ENCODE peak calls at places on chromosomes 2 and 18, in five cellular contexts. H is IMR-90, Z is A549, O is adrenal gland, P is right cardiac atrium. W is an unnamed sample.

GRCh38 chr2:202965810-202966454 is 48.7 kb upstream of the NBEAL1 start:
- DNase-seq in O (peak; percentile 37), H (peak; percentile 63), Z (peak; percentile 43), P (no peak), W (peak; percentile 26)

GRCh38 chr2:37854676-37855282 is 70.3 kb upstream of the RMDN2 start:
- DNase-seq in Z (no peak), H (no peak), P (no peak), O (no peak), W (no peak)

GRCh38 chr2:38462121-38462634 is 85.1 kb upstream of the ATL2 start:
- DNase-seq in H (peak; percentile 94), Z (peak; percentile 64), P (no peak), O (peak; percentile 78), W (peak; percentile 81)

GRCh38 chr2:106065983-106066826 is 127.9 kb downstream of the UXS1 start:
- DNase-seq in O (no peak), H (no peak), P (no peak), Z (no peak), W (no peak)

GRCh38 chr2:145845207-145845894 is 1325.4 kb upstream of the ZEB2 start:
- DNase-seq in P (no peak), H (peak; percentile 4), O (no peak), Z (no peak), W (peak; percentile 37)

GRCh38 chr2:167678158-167678557 is 569.2 kb downstream of the STK39 start:
- DNase-seq in Z (no peak), O (no peak), H (no peak), P (no peak), W (no peak)

GRCh38 chr2:109685453-109685852 is 71.3 kb downstream of the SOWAHC start:
- DNase-seq in Z (no peak), P (no peak), H (no peak), O (no peak), W (no peak)

GRCh38 chr18:6547476-6547875 is 132.8 kb upstream of the L3MBTL4 start:
- DNase-seq in P (no peak), O (no peak), Z (no peak), H (no peak), W (no peak)

GRCh38 chr2:237483018-237483731 is 3.9 kb upstream of the MLPH start:
- DNase-seq in O (no peak), Z (peak; percentile 58), H (peak; percentile 77), P (no peak), W (no peak)

GRCh38 chr2:134282638-134283400 is 28.9 kb downstream of the MGAT5 start:
- DNase-seq in H (no peak), O (no peak), Z (no peak), P (no peak), W (no peak)

GRCh38 chr18:47975105-47975504 is 44.6 kb upstream of the SMAD2 start:
- DNase-seq in O (no peak), P (no peak), H (no peak), Z (no peak), W (no peak)

GRCh38 chr2:39913648-39914456 is 134.8 kb upstream of the THUMPD2 start:
- DNase-seq in P (no peak), H (peak; percentile 88), Z (peak; percentile 38), O (peak; percentile 20), W (peak; percentile 50)

GRCh38 chr18:80246656-80247402 is 485 bp downstream of the PARD6G start:
- DNase-seq in O (peak; percentile 13), H (no peak), P (peak; percentile 74), Z (peak; percentile 10), W (no peak)

GRCh38 chr2:130836501-130837174 is at the start of gene ARHGEF4:
- DNase-seq in O (no peak), Z (peak; percentile 61), P (peak; percentile 66), H (no peak), W (no peak)

GRCh38 chr18:5995626-5996025 is 100.3 kb upstream of the TMEM200C start:
- DNase-seq in Z (no peak), H (no peak), O (no peak), P (no peak), W (no peak)

GRCh38 chr18:28584726-28585125 is 407.8 kb upstream of the CDH2 start:
- DNase-seq in H (peak; percentile 65), Z (no peak), O (no peak), P (no peak), W (peak; percentile 69)

GRCh38 chr2:39419282-39420223 is 17.5 kb downstream of the MAP4K3 start:
- DNase-seq in O (no peak), H (peak; percentile 80), Z (no peak), P (no peak), W (no peak)

GRCh38 chr18:61581578-61582204 is 248.5 kb downstream of the CDH20 start:
- DNase-seq in H (peak; percentile 47), P (peak; percentile 91), O (peak; percentile 71), Z (peak; percentile 55), W (no peak)
- H3K4me3 ChIP-seq in H (peak overlapping the region; percentile 45), P (peak overlapping the region; percentile 38), O (no peak overlapping the region), Z (peak overlapping the region; percentile 24), W (peak overlapping the region; percentile 38)

DNA sequence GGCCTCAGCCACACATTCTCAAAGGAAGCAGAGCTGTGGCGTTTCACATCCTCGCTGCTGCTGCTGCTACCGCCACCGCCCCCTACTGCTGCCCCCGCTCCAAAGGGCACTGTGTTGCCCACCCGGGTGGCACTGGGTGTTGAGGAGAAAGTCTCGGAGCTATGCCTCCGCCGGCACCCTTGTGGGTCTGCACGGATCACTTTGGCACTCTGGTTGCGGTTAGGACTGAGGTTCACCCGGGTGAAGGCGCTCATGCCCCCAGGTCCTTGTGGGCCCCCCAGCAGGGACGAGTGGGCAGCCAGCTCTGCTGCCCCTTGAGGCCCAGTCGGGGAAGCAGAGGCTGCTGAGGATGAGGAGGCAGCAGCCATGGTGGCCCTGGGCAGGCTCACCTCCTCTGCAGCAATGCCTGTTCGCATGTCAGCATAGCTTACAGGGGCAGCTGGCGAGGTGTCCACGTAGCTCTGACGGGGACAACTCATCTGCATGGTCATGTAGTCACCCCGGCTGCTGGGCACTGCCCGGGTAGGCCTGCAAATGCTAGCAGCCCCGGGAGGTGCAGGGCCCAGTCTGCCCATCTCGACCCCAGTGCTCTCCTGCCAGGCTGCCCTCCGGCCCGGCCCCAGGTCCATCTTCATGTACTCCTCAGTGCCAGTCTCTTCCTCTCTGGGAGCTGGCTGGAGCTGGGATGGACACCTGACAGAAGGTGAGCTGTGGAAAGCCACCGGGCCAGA is 4.2 kb downstream of the IRS1 start:
- DNase-seq in P (peak; percentile 68), H (peak; percentile 56), Z (no peak), O (peak; percentile 80), W (no peak)
- H3K4me3 ChIP-seq in P (peak overlapping the region; percentile 42), H (peak overlapping the region; percentile 78), Z (peak overlapping the region; percentile 48), O (no peak overlapping the region), W (peak overlapping the region; percentile 73)

DNA sequence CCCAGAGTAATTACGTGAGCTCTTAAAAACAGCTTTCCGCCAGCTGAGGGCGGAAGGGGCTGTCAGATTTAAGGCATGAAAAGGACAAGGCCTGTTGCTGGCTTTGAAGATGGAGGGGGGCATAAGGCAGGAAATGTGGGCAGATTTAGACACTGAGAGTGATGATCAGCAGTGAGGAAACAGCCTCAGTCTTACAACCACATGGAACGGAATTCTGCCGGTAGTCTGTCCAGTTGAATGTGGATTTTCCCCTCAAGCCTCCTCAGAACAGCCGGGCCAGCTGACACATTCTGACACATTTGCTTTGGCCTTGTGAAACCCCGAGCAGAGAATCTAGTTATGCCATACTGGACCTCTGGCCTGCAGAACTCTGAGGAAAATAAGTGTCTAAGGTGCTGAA is 16.6 kb downstream of the POLE4 start:
- DNase-seq in P (no peak), Z (no peak), H (no peak), O (peak; percentile 2), W (no peak)
- H3K4me3 ChIP-seq in P (no peak overlapping the region), Z (no peak overlapping the region), H (no peak overlapping the region), O (no peak overlapping the region), W (no peak overlapping the region)

DNA sequence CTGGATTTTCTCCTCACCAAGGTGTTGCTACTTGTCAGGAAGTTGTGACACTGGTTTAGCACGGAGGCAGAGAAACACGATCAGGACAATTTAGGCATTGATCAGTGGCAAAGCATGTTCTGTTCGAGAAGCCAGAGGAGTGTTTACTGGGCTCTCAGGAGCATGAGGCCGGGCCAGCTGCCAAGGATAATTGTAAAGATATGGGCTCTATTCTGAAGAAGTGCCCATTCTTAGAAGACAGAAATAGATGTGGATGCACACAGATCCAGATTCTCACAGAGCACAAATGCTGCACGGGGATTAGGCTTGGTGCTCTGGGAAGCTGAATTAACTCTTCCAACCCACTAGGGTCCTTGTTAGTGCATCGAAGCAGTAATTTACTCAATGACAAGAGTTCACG is 16.2 kb downstream of the AFF3 start:
- DNase-seq in H (peak; percentile 7), Z (no peak), O (no peak), P (peak; percentile 45), W (no peak)
- H3K4me3 ChIP-seq in H (no peak overlapping the region), Z (no peak overlapping the region), O (no peak overlapping the region), P (no peak overlapping the region), W (no peak overlapping the region)

GRCh38 chr2:15172825-15173224 is 388.3 kb downstream of the NBAS start:
- DNase-seq in P (no peak), O (no peak), Z (no peak), H (no peak), W (no peak)

GRCh38 chr2:15168116-15168515 is 393.0 kb downstream of the NBAS start:
- DNase-seq in Z (no peak), H (no peak), P (no peak), O (no peak), W (no peak)

GRCh38 chr2:15166878-15167277 is 394.3 kb downstream of the NBAS start:
- DNase-seq in H (no peak), P (no peak), Z (no peak), O (no peak), W (no peak)

GRCh38 chr2:15170068-15170775 is 390.9 kb downstream of the NBAS start:
- DNase-seq in O (no peak), H (no peak), Z (no peak), P (no peak), W (peak; percentile 18)

DNA sequence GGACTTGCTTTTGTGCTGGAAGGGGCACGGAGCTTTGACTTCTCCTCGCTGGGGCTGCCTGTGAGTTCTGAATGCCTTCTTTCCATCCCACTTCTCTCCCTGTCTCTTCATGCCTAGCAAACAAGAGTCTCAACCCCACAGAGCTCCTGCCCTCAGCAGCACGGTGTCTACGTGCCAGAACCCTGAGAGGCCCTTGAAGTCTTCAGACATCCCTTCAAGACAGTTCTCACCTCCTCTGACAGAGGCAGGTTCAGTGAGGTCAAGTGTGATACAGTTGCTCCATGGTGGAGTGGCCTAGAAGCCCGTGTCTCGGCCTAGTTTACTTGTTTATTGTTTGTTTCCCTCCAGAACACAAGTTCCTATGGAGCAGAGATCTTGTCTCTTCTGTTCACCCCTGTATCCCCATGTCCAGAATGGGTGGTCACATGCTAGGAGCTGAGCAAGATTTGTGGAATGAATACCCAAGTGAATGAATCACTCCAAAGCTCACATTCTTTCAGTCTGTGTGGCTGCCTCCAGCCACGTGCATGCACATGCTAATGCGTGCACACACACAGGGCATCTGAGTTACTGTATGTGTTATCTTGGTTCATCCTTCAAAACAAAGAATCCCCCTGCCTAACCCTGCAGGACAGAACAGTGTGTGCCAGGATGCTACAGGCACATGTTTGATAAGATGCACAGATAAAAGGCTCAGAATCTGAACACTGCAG is 391.7 kb downstream of the NBAS start:
- DNase-seq in Z (peak; percentile 46), O (no peak), P (no peak), H (peak; percentile 98), W (peak; percentile 75)
- H3K4me3 ChIP-seq in Z (no peak overlapping the region), O (no peak overlapping the region), P (no peak overlapping the region), H (peak overlapping the region; percentile 26), W (peak overlapping the region; percentile 24)